ENCODE peak calls at places on chromosomes 11 and 22, in nine cellular contexts. I is Daoy; D is omental fat pad; F is activated CD8-positive, alpha-beta memory T cell treated with anti-CD3 and anti-CD28 coated beads, Interleukin-2, amount 50 U/mL, for 48 hours; P is amygdala; B is iPS-NIHi11; H is caudate nucleus; U is PC-9; E is non-pigmented ciliary epithelial cell. Q is an unnamed sample.

GRCh38 chr11:125938418-125938817 is 7.4 kb upstream of the VSIG10L2 start:
- DNase-seq in I (no peak), D (no peak), F (no peak), P (no peak), B (no peak), H (no peak), U (no peak), E (no peak), Q (no peak)

GRCh38 chr11:124611016-124611571 is at the start of gene PANX3:
- DNase-seq in I (no peak), D (no peak), F (no peak), P (no peak), B (no peak), H (no peak), U (no peak), E (no peak), Q (no peak)

GRCh38 chr11:77019976-77020591 is 14.1 kb upstream of the B3GNT6 start:
- DNase-seq in I (peak), D (no peak), F (no peak), P (no peak), B (no peak), H (no peak), U (peak), E (peak), Q (no peak)

GRCh38 chr22:38327805-38328204 is 10.6 kb upstream of the CSNK1E start:
- DNase-seq in I (peak), D (no peak), F (no peak), P (no peak), B (no peak), H (no peak), U (peak), E (no peak), Q (no peak)

GRCh38 chr22:33803883-33804282 is 116.4 kb downstream of the LARGE1 start:
- DNase-seq in I (no peak), D (no peak), F (no peak), P (no peak), B (no peak), H (no peak), U (no peak), E (no peak), Q (no peak)

GRCh38 chr22:49749885-49750510 is 77.7 kb downstream of the BRD1 start:
- DNase-seq in I (no peak), D (no peak), F (no peak), P (no peak), B (peak), H (no peak), U (no peak), E (no peak), Q (peak)

GRCh38 chr22:31230155-31230870 is 18.2 kb downstream of the LIMK2 start:
- DNase-seq in I (peak), D (no peak), F (no peak), P (no peak), B (no peak), H (no peak), U (no peak), E (no peak), Q (no peak)

GRCh38 chr11:88068848-88069554 is 106.2 kb downstream of the RAB38 start:
- DNase-seq in I (no peak), D (no peak), F (no peak), P (no peak), B (no peak), H (no peak), U (no peak), E (no peak), Q (no peak)

GRCh38 chr11:1310315-1310687 is 869 bp upstream of the TOLLIP start:
- DNase-seq in I (no peak), D (no peak), F (no peak), P (no peak), B (no peak), H (no peak), U (no peak), E (no peak), Q (no peak)

GRCh38 chr22:39778055-39778454 is 115.5 kb downstream of the ENTHD1 start:
- DNase-seq in I (no peak), D (no peak), F (no peak), P (no peak), B (no peak), H (no peak), U (no peak), E (no peak), Q (no peak)

GRCh38 chr22:46652930-46653331 is 32.7 kb downstream of the GRAMD4 start:
- DNase-seq in I (no peak), D (no peak), F (no peak), P (no peak), B (no peak), H (no peak), U (no peak), E (no peak), Q (no peak)

Q was measured in H7.